ENCODE peak calls at places on chromosomes 2 and 18, in nine cellular contexts. D is A549, M is HepG2, T is esophagus muscularis mucosa, E is tibial nerve, P is adrenal gland, H is IMR-90, L is stomach, O is Peyer's patch. Q is an unnamed sample.
A peak's percentile ranks its signal among the peaks of the same experiment; 100 is the strongest.

GRCh38 chr2:198930170-198930569 is 527.6 kb downstream of the SATB2 start:
- DNase-seq in H (no peak), L (no peak), P (no peak), O (no peak), E (no peak), M (no peak), D (peak; percentile 2), T (no peak), Q (no peak)

GRCh38 chr2:75162897-75163296 is 36.4 kb downstream of the TACR1 start:
- DNase-seq in H (no peak), O (no peak), P (peak; percentile 27), E (no peak), M (no peak), T (peak; percentile 53), D (no peak), L (no peak), Q (no peak)

GRCh38 chr2:162677476-162677875 is 161.1 kb downstream of the KCNH7 start:
- DNase-seq in P (no peak), E (no peak), H (no peak), T (no peak), O (no peak), M (no peak), D (no peak), L (no peak), Q (no peak)

GRCh38 chr18:2486426-2486825 is 84.9 kb downstream of the METTL4 start:
- DNase-seq in D (no peak), H (no peak), T (no peak), E (no peak), L (no peak), O (no peak), M (no peak), P (no peak), Q (no peak)

GRCh38 chr2:227862741-227863588 is 8.5 kb upstream of the DAW1 start:
- DNase-seq in O (no peak), E (no peak), L (no peak), D (peak; percentile 85), T (no peak), M (peak; percentile 54), H (peak; percentile 83), P (peak; percentile 31), Q (no peak)

GRCh38 chr2:108215794-108216211 is 24.0 kb upstream of the SULT1C3 start:
- DNase-seq in H (peak; percentile 51), O (no peak), T (peak; percentile 81), E (no peak), L (peak; percentile 56), M (peak; percentile 55), D (peak; percentile 71), P (no peak), Q (no peak)

GRCh38 chr18:56727399-56727798 is 76.2 kb downstream of the WDR7 start:
- DNase-seq in P (no peak), H (no peak), T (no peak), M (no peak), E (no peak), D (no peak), L (no peak), O (no peak), Q (no peak)

GRCh38 chr2:52144588-52144987 is 1112.7 kb upstream of the NRXN1 start:
- DNase-seq in L (no peak), T (no peak), H (peak; percentile 1), P (no peak), D (no peak), M (no peak), E (no peak), O (no peak), Q (no peak)

DNA sequence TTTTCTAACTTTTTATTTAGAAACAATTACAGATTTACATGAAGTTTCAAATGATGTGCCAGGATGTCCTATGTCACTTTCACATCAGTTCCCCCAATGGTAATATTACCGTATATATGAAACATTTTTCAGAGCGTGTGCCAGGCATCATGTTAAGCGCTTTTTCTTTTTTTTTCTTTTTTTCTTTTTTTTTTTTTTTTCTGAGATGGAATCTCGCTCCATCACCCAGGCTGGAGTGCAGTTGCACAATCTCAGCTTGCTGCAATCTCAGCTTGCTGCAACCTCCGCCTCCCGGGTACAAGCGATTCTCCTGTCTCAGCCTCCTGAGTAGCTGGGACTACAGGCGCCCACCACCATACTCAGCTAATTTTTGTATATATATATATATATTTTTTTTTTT is 5.6 kb upstream of the PPP4R1 start:
- DNase-seq in D (no peak), T (no peak), H (peak; percentile 36), O (no peak), P (no peak), E (no peak), M (no peak), L (no peak), Q (no peak)
- H3K27ac ChIP-seq in D (peak overlapping the region; percentile 49), T (no peak overlapping the region), H (no peak overlapping the region), O (no peak overlapping the region), P (no peak overlapping the region), E (no peak overlapping the region), M (no peak overlapping the region), L (no peak overlapping the region), Q (no peak overlapping the region)

GRCh38 chr18:5296706-5297320 is 1.3 kb upstream of the ZBTB14 start:
- DNase-seq in O (peak; percentile 62), T (peak; percentile 95), E (peak; percentile 64), D (peak; percentile 90), L (peak; percentile 82), H (peak; percentile 85), P (peak; percentile 92), M (peak; percentile 43), Q (peak; percentile 84)
- TF ChIP-seq POLR2A in O (no peak), T (peak; percentile 29), E (no peak), D (peak; percentile 43), L (no peak), H (no peak), P (peak; percentile 50), M (peak; percentile 22), Q (no peak)

GRCh38 chr2:138175066-138175465 is 210.8 kb downstream of the HNMT start:
- DNase-seq in H (no peak), E (no peak), P (no peak), O (no peak), T (no peak), D (no peak), L (no peak), M (no peak), Q (no peak)

DNA sequence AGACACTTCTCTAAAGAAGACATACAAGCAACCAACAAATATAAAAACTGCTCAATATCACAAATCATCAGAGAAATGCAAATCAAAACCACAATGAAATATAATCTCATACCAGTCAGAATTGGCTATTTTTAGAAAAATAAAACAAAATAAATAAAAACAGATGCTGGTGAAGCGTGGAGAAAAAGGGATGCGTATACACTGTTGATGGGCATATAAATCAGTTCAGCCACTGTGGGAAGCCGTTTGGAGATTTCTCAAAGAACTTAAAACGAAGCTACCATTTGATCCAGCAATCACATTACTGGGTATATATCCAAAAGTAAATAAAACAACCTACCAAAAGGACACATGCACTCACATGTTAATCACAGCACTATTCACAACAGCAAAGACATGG is 206.2 kb downstream of the HNMT start:
- DNase-seq in H (no peak), D (no peak), T (no peak), P (no peak), O (no peak), E (no peak), L (no peak), M (no peak), Q (no peak)
- TF ChIP-seq CTCF in H (no peak), D (no peak), T (no peak), P (no peak), O (no peak), E (no peak), L (no peak), M (no peak), Q (no peak)

GRCh38 chr2:96526615-96527014 is 9.9 kb upstream of the ARID5A start:
- DNase-seq in O (no peak), L (no peak), M (no peak), H (no peak), P (no peak), D (no peak), T (no peak), E (no peak), Q (no peak)

GRCh38 chr2:96527052-96527964 is 9.2 kb upstream of the ARID5A start:
- DNase-seq in D (no peak), P (peak; percentile 25), L (no peak), M (no peak), O (peak; percentile 58), H (peak; percentile 18), E (no peak), T (no peak), Q (no peak)

GRCh38 chr2:96524482-96525210 is 11.9 kb upstream of the ARID5A start:
- DNase-seq in E (no peak), O (no peak), P (no peak), M (no peak), T (no peak), H (no peak), L (no peak), D (no peak), Q (no peak)

GRCh38 chr2:96525211-96525507 is 11.4 kb upstream of the ARID5A start:
- DNase-seq in P (no peak), M (no peak), T (no peak), E (no peak), D (no peak), H (no peak), O (no peak), L (no peak), Q (no peak)

DNA sequence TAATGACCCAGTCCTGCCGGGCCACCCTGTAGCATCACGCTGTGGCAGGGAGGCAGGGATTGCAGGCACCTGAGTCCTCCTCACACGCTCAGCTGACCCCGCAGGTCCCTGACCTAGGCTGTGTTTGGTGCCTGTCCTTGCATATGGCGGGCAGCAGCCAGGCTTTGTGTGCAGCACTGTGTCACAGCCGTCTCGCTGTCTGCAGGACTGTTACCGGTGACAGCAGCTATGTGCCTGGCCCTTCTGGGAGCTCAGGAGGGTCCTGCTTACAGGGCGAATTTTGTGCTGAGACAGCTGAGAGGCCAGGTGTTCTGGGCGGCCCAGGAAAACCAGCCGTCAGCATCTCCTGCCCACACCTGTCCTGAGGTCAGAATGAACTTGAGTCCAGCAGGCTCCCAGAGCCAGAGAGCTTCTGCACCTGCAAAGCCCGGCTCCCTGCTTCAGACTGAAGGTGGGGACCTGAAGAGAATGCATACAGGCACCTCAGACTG is 10.4 kb upstream of the ARID5A start:
- DNase-seq in M (no peak), O (no peak), T (no peak), H (no peak), E (no peak), P (no peak), D (no peak), L (no peak), Q (no peak)
- H3K27ac ChIP-seq in M (no peak overlapping the region), O (no peak overlapping the region), T (no peak overlapping the region), H (no peak overlapping the region), E (no peak overlapping the region), P (no peak overlapping the region), D (no peak overlapping the region), L (no peak overlapping the region), Q (no peak overlapping the region)